ENCODE peak calls at places on chromosome 10, in six cellular contexts. One of them, this sample, is unnamed.

GRCh38 chr10:44786451-44786850 is 124.7 kb upstream of the TMEM72 start:
- DNase-seq in GM12891: no peak
- DNase-seq in H1: no peak
- DNase-seq in K562: no peak
- DNase-seq in GM12878: no peak
- DNase-seq in HepG2: no peak
- DNase-seq in this sample: no peak

GRCh38 chr10:93852721-93853120 is 41.1 kb upstream of the SLC35G1 start:
- DNase-seq in GM12891: no peak
- DNase-seq in H1: no peak
- DNase-seq in K562: no peak
- DNase-seq in GM12878: no peak
- DNase-seq in HepG2: no peak
- DNase-seq in this sample: no peak

GRCh38 chr10:94038024-94038423 is 44.3 kb downstream of the PLCE1 start:
- DNase-seq in GM12891: no peak
- DNase-seq in H1: no peak
- DNase-seq in K562: no peak
- DNase-seq in GM12878: no peak
- DNase-seq in HepG2: no peak
- DNase-seq in this sample: no peak

GRCh38 chr10:24360286-24361127 is 151.6 kb downstream of the KIAA1217 start:
- DNase-seq in GM12891: peak; percentile 19
- DNase-seq in H1: peak; percentile 71
- DNase-seq in K562: peak; percentile 41
- DNase-seq in GM12878: no peak
- DNase-seq in HepG2: peak; percentile 50
- DNase-seq in this sample: no peak

GRCh38 chr10:97830064-97830463 is 19.6 kb upstream of the GOLGA7B start:
- DNase-seq in GM12891: no peak
- DNase-seq in H1: no peak
- DNase-seq in K562: no peak
- DNase-seq in GM12878: no peak
- DNase-seq in HepG2: no peak
- DNase-seq in this sample: no peak

GRCh38 chr10:86374664-86375063 is 8.1 kb upstream of the GRID1 start:
- DNase-seq in GM12891: no peak
- DNase-seq in H1: peak; percentile 34
- DNase-seq in K562: no peak
- DNase-seq in GM12878: no peak
- DNase-seq in HepG2: no peak
- DNase-seq in this sample: no peak

GRCh38 chr10:47310090-47310505 is 10.1 kb downstream of the GDF10 start:
- DNase-seq in GM12891: no peak
- DNase-seq in H1: no peak
- DNase-seq in K562: no peak
- DNase-seq in GM12878: no peak
- DNase-seq in HepG2: no peak
- DNase-seq in this sample: no peak

GRCh38 chr10:22630229-22631174 is 83.9 kb downstream of the PIP4K2A start:
- DNase-seq in GM12891: peak; percentile 37
- DNase-seq in H1: no peak
- DNase-seq in K562: peak; percentile 41
- DNase-seq in GM12878: peak; percentile 92
- DNase-seq in HepG2: no peak
- DNase-seq in this sample: no peak

GRCh38 chr10:5565671-5566581 is 41.2 kb downstream of the CALML3 start:
- DNase-seq in GM12891: no peak
- DNase-seq in H1: no peak
- DNase-seq in K562: no peak
- DNase-seq in GM12878: no peak
- DNase-seq in HepG2: no peak
- DNase-seq in this sample: no peak

GRCh38 chr10:52318136-52318810 is 4.2 kb downstream of the DKK1 start:
- DNase-seq in GM12891: no peak
- DNase-seq in H1: no peak
- DNase-seq in K562: no peak
- DNase-seq in GM12878: no peak
- DNase-seq in HepG2: no peak
- DNase-seq in this sample: no peak

GRCh38 chr10:105352281-105352680 is 711.2 kb downstream of the SORCS3 start:
- DNase-seq in GM12891: no peak
- DNase-seq in H1: no peak
- DNase-seq in K562: no peak
- DNase-seq in GM12878: no peak
- DNase-seq in HepG2: no peak
- DNase-seq in this sample: no peak

GRCh38 chr10:73965890-73966768 is 31.8 kb upstream of the VCL start:
- DNase-seq in GM12891: no peak
- DNase-seq in H1: peak; percentile 80
- DNase-seq in K562: no peak
- DNase-seq in GM12878: no peak
- DNase-seq in HepG2: peak; percentile 63
- DNase-seq in this sample: no peak

GRCh38 chr10:74855027-74855426 is 28.6 kb downstream of the KAT6B start:
- DNase-seq in GM12891: no peak
- DNase-seq in H1: no peak
- DNase-seq in K562: peak; percentile 29
- DNase-seq in GM12878: no peak
- DNase-seq in HepG2: no peak
- DNase-seq in this sample: no peak

GRCh38 chr10:91694170-91694794 is 61.4 kb upstream of the PPP1R3C start:
- DNase-seq in GM12891: peak; percentile 27
- DNase-seq in H1: no peak
- DNase-seq in K562: peak; percentile 47
- DNase-seq in GM12878: no peak
- DNase-seq in HepG2: peak; percentile 38
- DNase-seq in this sample: peak; percentile 12

GRCh38 chr10:132391372-132392020 is 5.5 kb upstream of the PWWP2B start:
- DNase-seq in GM12891: no peak
- DNase-seq in H1: no peak
- DNase-seq in K562: no peak
- DNase-seq in GM12878: no peak
- DNase-seq in HepG2: no peak
- DNase-seq in this sample: no peak

DNA sequence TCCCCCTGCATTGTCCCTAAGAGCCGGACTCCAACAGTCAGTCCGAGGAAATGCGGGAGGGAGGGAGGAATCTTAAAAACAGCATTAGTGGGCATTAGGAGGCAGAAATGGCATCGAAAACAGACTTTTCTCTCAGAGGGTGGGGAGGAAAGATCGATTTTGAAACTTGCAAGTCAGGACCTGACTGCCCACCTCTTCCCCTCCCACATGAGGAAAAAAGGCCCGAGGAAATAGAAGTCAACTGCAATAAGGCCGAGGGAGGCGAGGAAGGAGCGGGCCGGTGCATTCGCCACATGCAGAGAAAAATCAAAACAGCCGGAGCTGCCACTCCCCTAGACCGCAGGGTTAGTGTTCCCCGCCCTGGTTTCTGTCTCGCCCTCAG is 2.8 kb downstream of the LBX1 start:
- DNase-seq in GM12891: no peak
- DNase-seq in H1: no peak
- DNase-seq in K562: no peak
- DNase-seq in GM12878: no peak
- DNase-seq in HepG2: no peak
- DNase-seq in this sample: no peak
- TF ChIP-seq TAF1 in GM12891: no peak
- TF ChIP-seq TAF1 in H1: no peak
- TF ChIP-seq TAF1 in K562: no peak
- TF ChIP-seq TAF1 in GM12878: no peak
- TF ChIP-seq TAF1 in HepG2: no peak
- TF ChIP-seq TAF1 in this sample: no peak

DNA sequence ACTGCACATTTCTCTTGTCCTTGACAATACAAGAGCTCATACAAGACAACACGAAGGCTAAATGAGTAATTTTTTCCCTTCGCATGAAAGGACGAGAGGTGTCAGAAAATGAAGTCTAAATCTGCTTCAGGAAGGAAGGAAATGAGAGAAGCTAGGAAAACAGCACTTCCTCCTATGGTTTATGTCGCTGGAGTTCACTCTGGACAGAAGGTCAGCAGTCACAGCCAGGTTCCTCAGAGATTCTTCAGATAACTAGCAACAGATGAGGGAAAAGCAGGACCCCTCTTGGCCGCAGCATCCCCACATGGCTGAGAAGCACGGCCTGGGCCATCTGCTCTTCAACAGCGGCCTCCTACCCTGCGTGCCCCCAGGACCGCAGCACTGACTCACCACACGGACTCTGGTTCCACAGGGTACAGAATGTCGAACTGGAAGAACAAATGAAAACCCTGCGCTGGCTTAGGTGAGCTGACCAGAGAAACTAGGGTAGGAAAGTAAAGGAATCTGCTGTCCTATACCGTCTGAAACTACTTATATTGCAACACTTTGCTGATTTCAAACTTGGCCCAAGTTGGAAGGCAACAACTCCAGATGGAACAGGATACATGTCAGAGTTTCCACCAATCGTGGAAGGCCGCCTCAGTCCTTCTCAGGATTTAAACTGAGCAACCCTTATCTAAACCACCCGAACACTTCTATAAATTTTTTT is 26.3 kb downstream of the DNMBP start:
- DNase-seq in GM12891: no peak
- DNase-seq in H1: no peak
- DNase-seq in K562: peak; percentile 14
- DNase-seq in GM12878: peak; percentile 48
- DNase-seq in HepG2: peak; percentile 38
- DNase-seq in this sample: no peak
- TF ChIP-seq POLR2AphosphoS5 in GM12891: peak; percentile 39
- TF ChIP-seq POLR2AphosphoS5 in H1: no peak
- TF ChIP-seq POLR2AphosphoS5 in K562: no peak
- TF ChIP-seq POLR2AphosphoS5 in GM12878: no peak
- TF ChIP-seq POLR2AphosphoS5 in HepG2: no peak
- TF ChIP-seq POLR2AphosphoS5 in this sample: no peak

GRCh38 chr10:129505500-129506075 is 38.5 kb downstream of the MGMT start:
- DNase-seq in GM12891: no peak
- DNase-seq in H1: no peak
- DNase-seq in K562: no peak
- DNase-seq in GM12878: no peak
- DNase-seq in HepG2: no peak
- DNase-seq in this sample: no peak
- TF ChIP-seq POLR2A in GM12891: no peak
- TF ChIP-seq POLR2A in H1: no peak
- TF ChIP-seq POLR2A in K562: no peak
- TF ChIP-seq POLR2A in GM12878: no peak
- TF ChIP-seq POLR2A in HepG2: no peak
- TF ChIP-seq POLR2A in this sample: no peak

GRCh38 chr10:100749309-100750217 is 4.2 kb downstream of the PAX2 start:
- DNase-seq in GM12891: no peak
- DNase-seq in H1: peak; percentile 55
- DNase-seq in K562: no peak
- DNase-seq in GM12878: no peak
- DNase-seq in HepG2: no peak
- DNase-seq in this sample: no peak
- TF ChIP-seq TAF1 in GM12891: no peak
- TF ChIP-seq TAF1 in H1: no peak
- TF ChIP-seq TAF1 in K562: no peak
- TF ChIP-seq TAF1 in GM12878: no peak
- TF ChIP-seq TAF1 in HepG2: no peak
- TF ChIP-seq TAF1 in this sample: no peak

GRCh38 chr10:3911713-3912442 is 126.9 kb upstream of the KLF6 start:
- DNase-seq in GM12891: no peak
- DNase-seq in H1: no peak
- DNase-seq in K562: no peak
- DNase-seq in GM12878: no peak
- DNase-seq in HepG2: no peak
- DNase-seq in this sample: no peak
- TF ChIP-seq POLR2AphosphoS5 in GM12891: no peak
- TF ChIP-seq POLR2AphosphoS5 in H1: no peak
- TF ChIP-seq POLR2AphosphoS5 in K562: no peak
- TF ChIP-seq POLR2AphosphoS5 in GM12878: no peak
- TF ChIP-seq POLR2AphosphoS5 in HepG2: no peak
- TF ChIP-seq POLR2AphosphoS5 in this sample: no peak

GRCh38 chr10:113856563-113856962 is 2.1 kb downstream of the NHLRC2 start:
- DNase-seq in GM12891: no peak
- DNase-seq in H1: no peak
- DNase-seq in K562: no peak
- DNase-seq in GM12878: no peak
- DNase-seq in HepG2: no peak
- DNase-seq in this sample: no peak

GRCh38 chr10:113857210-113857609 is 2.7 kb downstream of the NHLRC2 start:
- DNase-seq in GM12891: no peak
- DNase-seq in H1: no peak
- DNase-seq in K562: no peak
- DNase-seq in GM12878: no peak
- DNase-seq in HepG2: no peak
- DNase-seq in this sample: no peak

GRCh38 chr10:113859261-113859660 is 4.8 kb downstream of the NHLRC2 start:
- DNase-seq in GM12891: no peak
- DNase-seq in H1: no peak
- DNase-seq in K562: no peak
- DNase-seq in GM12878: no peak
- DNase-seq in HepG2: no peak
- DNase-seq in this sample: no peak

GRCh38 chr10:113854757-113855626 is 531 bp downstream of the NHLRC2 start:
- DNase-seq in GM12891: peak; percentile 35
- DNase-seq in H1: peak; percentile 79
- DNase-seq in K562: peak; percentile 65
- DNase-seq in GM12878: no peak
- DNase-seq in HepG2: peak; percentile 23
- DNase-seq in this sample: peak; percentile 38

GRCh38 chr10:113858541-113858940 is 4.1 kb downstream of the NHLRC2 start:
- DNase-seq in GM12891: no peak
- DNase-seq in H1: no peak
- DNase-seq in K562: peak; percentile 5
- DNase-seq in GM12878: no peak
- DNase-seq in HepG2: no peak
- DNase-seq in this sample: no peak
- TF ChIP-seq POLR2A in GM12891: no peak
- TF ChIP-seq POLR2A in H1: no peak
- TF ChIP-seq POLR2A in K562: no peak
- TF ChIP-seq POLR2A in GM12878: no peak
- TF ChIP-seq POLR2A in HepG2: no peak
- TF ChIP-seq POLR2A in this sample: no peak

GRCh38 chr10:21509391-21510217 is 15.9 kb downstream of the SKIDA1 start:
- DNase-seq in GM12891: no peak
- DNase-seq in H1: peak; percentile 75
- DNase-seq in K562: no peak
- DNase-seq in GM12878: no peak
- DNase-seq in HepG2: no peak
- DNase-seq in this sample: no peak

GRCh38 chr10:21513035-21513434 is 12.4 kb downstream of the SKIDA1 start:
- DNase-seq in GM12891: no peak
- DNase-seq in H1: no peak
- DNase-seq in K562: no peak
- DNase-seq in GM12878: no peak
- DNase-seq in HepG2: no peak
- DNase-seq in this sample: no peak

GRCh38 chr10:21508987-21509334 is 16.5 kb downstream of the SKIDA1 start:
- DNase-seq in GM12891: no peak
- DNase-seq in H1: peak; percentile 72
- DNase-seq in K562: no peak
- DNase-seq in GM12878: no peak
- DNase-seq in HepG2: no peak
- DNase-seq in this sample: no peak

GRCh38 chr10:21511931-21512330 is 13.6 kb downstream of the SKIDA1 start:
- DNase-seq in GM12891: no peak
- DNase-seq in H1: no peak
- DNase-seq in K562: no peak
- DNase-seq in GM12878: no peak
- DNase-seq in HepG2: no peak
- DNase-seq in this sample: no peak

GRCh38 chr10:21510218-21511070 is 15.0 kb downstream of the SKIDA1 start:
- DNase-seq in GM12891: no peak
- DNase-seq in H1: peak; percentile 81
- DNase-seq in K562: no peak
- DNase-seq in GM12878: no peak
- DNase-seq in HepG2: no peak
- DNase-seq in this sample: no peak
- TF ChIP-seq TAF1 in GM12891: no peak
- TF ChIP-seq TAF1 in H1: peak; percentile 48
- TF ChIP-seq TAF1 in K562: no peak
- TF ChIP-seq TAF1 in GM12878: no peak
- TF ChIP-seq TAF1 in HepG2: no peak
- TF ChIP-seq TAF1 in this sample: no peak

This sample was measured in GM12892.